ENCODE peak calls at places on chromosomes 1 and 21, in nine cellular contexts. Q, C, G, A, S, E, J, T and U are unnamed samples.

GRCh38 chr1:248812736-248813425 is 12.8 kb downstream of the SH3BP5L start:
- DNase-seq in T (no peak), S (no peak), G (no peak), Q (no peak), A (no peak), C (no peak), J (no peak), E (no peak), U (no peak)

GRCh38 chr1:116265931-116266863 is 106.8 kb upstream of the ATP1A1 start:
- DNase-seq in C (no peak), A (no peak), G (no peak), S (no peak), J (no peak), E (no peak), Q (no peak), T (no peak), U (no peak)

GRCh38 chr1:169260478-169260877 is 107.1 kb downstream of the NME7 start:
- DNase-seq in E (no peak), J (no peak), C (no peak), G (no peak), T (no peak), Q (no peak), S (no peak), A (no peak), U (no peak)

GRCh38 chr21:45935628-45936027 is 45.9 kb upstream of the COL6A1 start:
- DNase-seq in S (no peak), C (no peak), Q (no peak), G (no peak), J (peak), A (no peak), T (no peak), E (no peak), U (no peak)

GRCh38 chr1:59892836-59893811 is 33.4 kb downstream of the CYP2J2 start:
- DNase-seq in G (no peak), J (no peak), C (no peak), A (no peak), Q (peak), E (no peak), S (no peak), T (no peak), U (no peak)

GRCh38 chr1:212967767-212968166 is 17.4 kb downstream of the VASH2 start:
- DNase-seq in A (no peak), G (no peak), C (peak), S (no peak), T (no peak), Q (no peak), E (no peak), J (peak), U (peak)

GRCh38 chr1:204418174-204419063 is 6.8 kb upstream of the PPP1R15B start:
- DNase-seq in G (no peak), S (no peak), Q (no peak), E (peak), A (no peak), C (no peak), T (no peak), J (peak), U (peak)

GRCh38 chr1:40383095-40383487 is 9.6 kb downstream of the SMAP2 start:
- DNase-seq in J (no peak), E (no peak), C (no peak), A (no peak), Q (no peak), G (no peak), S (no peak), T (peak), U (no peak)

GRCh38 chr1:231566468-231566867 is 38.0 kb downstream of the TSNAX start:
- DNase-seq in E (no peak), G (no peak), A (no peak), C (no peak), J (no peak), T (no peak), S (no peak), Q (no peak), U (no peak)

GRCh38 chr1:8211620-8212442 is 106.1 kb upstream of the SLC45A1 start:
- DNase-seq in E (no peak), G (peak), S (no peak), A (peak), T (no peak), Q (peak), C (peak), J (peak), U (no peak)
- TF ChIP-seq POLR2A in E (no peak), G (no peak), S (no peak), A (no peak), T (no peak), Q (no peak), C (peak), J (peak), U (no peak)

GRCh38 chr1:183533617-183534174 is 56.6 kb downstream of the NCF2 start:
- DNase-seq in Q (no peak), G (no peak), T (no peak), C (no peak), A (no peak), J (no peak), E (no peak), S (no peak), U (no peak)
- TF ChIP-seq POLR2A in Q (no peak), G (no peak), T (no peak), C (no peak), A (no peak), J (no peak), E (no peak), S (no peak), U (no peak)

DNA sequence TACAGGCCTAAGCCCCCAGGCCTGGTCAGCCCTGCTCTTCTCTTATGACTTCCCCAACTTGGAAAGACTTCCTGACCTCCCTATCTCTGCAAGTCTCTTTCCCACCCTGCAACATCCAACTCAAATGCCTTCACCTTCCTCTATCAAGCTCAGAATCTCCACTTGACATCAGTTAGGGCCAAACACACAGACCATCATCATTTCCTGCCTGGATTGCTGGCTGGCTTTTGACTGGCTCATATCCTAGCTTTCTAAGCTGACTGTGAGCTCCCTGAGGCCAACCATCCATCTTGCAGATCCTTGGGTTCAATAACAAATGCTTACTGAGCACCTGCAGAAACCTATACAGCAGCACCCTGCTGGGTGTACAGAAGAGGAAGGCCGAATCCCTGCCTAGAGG is 137.3 kb upstream of the EDN2 start:
- DNase-seq in G (no peak), E (no peak), S (no peak), A (no peak), Q (no peak), J (no peak), C (no peak), T (no peak), U (no peak)
- TF ChIP-seq POLR2A in G (no peak), E (no peak), S (no peak), A (no peak), Q (no peak), J (no peak), C (no peak), T (no peak), U (no peak)

GRCh38 chr1:234997201-234998173 is 131.2 kb downstream of the TOMM20 start:
- DNase-seq in E (peak), S (peak), A (peak), T (peak), J (peak), G (peak), C (peak), Q (peak), U (no peak)
- TF ChIP-seq POLR2A in E (peak), S (peak), A (no peak), T (peak), J (peak), G (no peak), C (peak), Q (no peak), U (no peak)

DNA sequence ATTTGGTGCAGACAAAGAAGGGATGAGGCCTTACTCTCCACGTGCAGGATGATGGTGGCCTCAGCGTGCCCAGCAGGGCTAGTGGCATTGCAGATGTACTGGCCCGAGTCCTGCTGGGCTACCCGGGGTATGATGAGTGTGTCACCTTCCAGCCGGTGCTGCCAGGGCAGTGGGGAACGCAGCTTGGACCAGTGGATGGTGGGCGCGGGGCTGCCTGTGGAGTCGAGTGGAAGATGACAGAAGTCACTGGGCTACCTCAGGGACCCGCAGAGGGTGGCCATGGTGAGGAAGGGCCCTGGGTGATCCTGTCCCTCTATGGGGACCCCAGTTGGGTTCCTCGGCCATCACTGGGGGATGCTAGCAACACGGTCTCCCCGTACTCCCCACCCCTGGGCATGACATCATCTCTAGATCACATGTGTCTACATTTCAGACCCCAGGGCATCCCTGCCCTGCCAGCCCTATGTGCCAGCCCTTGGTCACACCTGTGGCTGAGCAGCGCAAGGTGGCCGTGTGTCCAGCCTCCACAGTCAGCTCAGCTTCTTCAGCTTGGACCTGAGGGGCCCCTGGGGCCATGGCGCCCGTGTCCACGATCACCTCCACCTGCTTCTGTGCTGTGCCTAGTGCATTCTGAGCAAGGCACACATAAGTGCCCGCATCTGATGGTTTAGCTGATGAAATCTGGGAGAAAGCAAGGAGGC is 27.4 kb downstream of the LDLRAD2 start:
- DNase-seq in G (no peak), J (no peak), Q (no peak), E (no peak), S (no peak), C (no peak), T (no peak), A (no peak), U (no peak)
- TF ChIP-seq POLR2A in G (no peak), J (no peak), Q (no peak), E (no peak), S (no peak), C (no peak), T (no peak), A (no peak), U (no peak)

GRCh38 chr1:5865056-5865455 is 127.2 kb downstream of the NPHP4 start:
- DNase-seq in E (no peak), A (no peak), T (no peak), Q (no peak), G (no peak), J (no peak), C (no peak), S (no peak), U (no peak)
- TF ChIP-seq POLR2A in E (no peak), A (no peak), T (no peak), Q (no peak), G (no peak), J (no peak), C (no peak), S (no peak), U (no peak)

GRCh38 chr1:17569200-17570139 is 30.0 kb downstream of the ARHGEF10L start:
- DNase-seq in J (peak), C (peak), G (peak), E (peak), T (peak), Q (peak), S (peak), A (peak), U (peak)
- TF ChIP-seq POLR2A in J (peak), C (no peak), G (no peak), E (no peak), T (peak), Q (no peak), S (peak), A (no peak), U (no peak)

GRCh38 chr1:26695417-26696190 is at the start of gene ARID1A:
- DNase-seq in Q (peak), C (peak), G (peak), J (peak), E (peak), T (peak), S (peak), A (peak), U (peak)

GRCh38 chr1:26694185-26694572 is 1.6 kb upstream of the ARID1A start:
- DNase-seq in A (no peak), J (no peak), Q (peak), C (no peak), E (no peak), T (no peak), G (no peak), S (no peak), U (no peak)

GRCh38 chr1:26693557-26694184 is 2.1 kb upstream of the ARID1A start:
- DNase-seq in J (no peak), Q (no peak), S (no peak), G (no peak), E (no peak), T (no peak), C (no peak), A (no peak), U (no peak)

GRCh38 chr1:26696191-26696644 is 403 bp downstream of the ARID1A start:
- DNase-seq in C (no peak), J (no peak), S (no peak), G (no peak), T (no peak), Q (no peak), A (peak), E (peak), U (no peak)

DNA sequence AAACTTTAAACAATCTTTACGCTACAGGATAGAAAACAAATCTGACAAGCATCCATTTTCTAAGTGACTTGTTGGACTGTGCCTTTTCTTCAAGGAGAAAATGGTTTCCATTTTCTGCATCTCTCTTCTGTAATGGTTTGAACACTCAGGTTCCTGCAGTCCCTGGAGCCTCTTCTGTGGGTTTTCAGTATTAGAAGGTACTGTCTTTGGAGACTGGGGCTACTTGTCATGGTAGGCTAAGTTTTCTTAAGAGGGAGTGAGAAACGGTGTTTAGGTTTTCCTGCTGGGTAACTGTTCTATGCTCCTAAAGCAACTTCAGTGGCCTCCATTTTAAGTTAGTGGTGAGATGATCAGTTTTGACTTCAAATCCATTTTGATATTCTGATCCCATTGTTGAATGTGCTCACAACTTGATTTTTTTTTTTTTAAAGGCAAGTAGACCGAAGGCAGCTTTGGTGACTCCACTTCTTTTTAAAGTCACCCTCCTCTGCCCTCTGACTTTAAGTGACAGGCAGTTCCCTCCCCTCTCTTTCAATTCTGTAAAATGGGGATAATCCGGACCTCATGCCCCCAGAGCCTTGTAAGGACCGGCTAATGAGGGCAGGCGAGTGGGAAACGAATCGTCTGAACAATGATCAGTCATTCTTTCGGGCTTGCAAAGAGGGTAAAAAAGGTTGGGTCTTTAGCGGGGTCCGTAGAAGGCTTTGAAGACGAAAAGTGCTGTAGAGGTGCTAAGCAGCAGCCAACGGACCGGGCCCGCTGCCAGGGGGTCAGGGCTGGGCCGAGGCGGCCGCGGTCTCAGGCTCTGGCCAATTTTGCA is 1.0 kb upstream of the ARID1A start:
- DNase-seq in T (no peak), E (no peak), A (no peak), S (no peak), Q (no peak), G (no peak), C (no peak), J (no peak), U (no peak)
- TF ChIP-seq POLR2A in T (no peak), E (no peak), A (no peak), S (no peak), Q (no peak), G (no peak), C (no peak), J (no peak), U (no peak)

DNA sequence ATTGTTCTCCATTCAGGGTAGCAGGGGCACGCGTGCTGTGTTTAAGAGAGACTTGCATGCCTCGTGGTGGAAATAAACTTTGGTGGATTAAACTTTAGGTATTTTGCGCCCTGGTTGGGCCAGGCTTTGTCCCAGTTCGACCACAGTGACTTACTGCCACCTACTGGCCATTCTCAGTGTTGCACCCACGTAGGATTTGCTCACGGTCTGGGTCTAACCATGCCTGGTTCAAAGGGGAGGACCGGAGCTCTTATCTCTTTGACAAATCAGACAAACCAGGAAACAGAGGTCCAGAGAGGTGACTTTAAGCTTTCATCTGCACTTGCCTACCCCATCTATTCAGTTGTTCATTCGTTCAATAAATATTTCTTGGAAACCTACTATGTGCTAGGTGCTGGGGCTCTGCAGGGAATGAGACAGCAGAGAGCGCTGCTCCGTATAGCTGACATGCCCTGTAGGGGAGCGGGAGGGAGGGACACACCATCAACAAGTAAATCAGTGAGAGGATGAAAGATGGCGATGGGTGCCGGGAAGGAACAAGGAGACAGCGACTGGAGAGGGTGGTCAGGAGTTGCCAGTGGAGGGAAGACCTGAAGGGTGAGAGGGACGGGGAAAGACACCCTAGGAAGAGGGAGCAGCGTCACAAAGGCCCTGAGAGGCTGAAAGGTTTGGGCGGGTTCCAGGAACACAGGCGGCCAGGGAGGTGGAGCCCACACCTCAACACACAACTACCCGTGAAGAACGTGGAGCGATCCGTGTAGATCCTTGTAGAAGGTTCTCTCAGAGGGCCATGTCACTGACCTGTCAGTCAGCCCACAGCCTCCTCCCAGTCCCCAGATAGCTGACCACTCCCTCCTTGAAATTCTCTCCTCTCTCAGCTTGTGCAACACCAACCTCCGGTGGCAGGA is 27.2 kb upstream of the TINAGL1 start:
- DNase-seq in Q (peak), C (peak), A (peak), J (peak), T (peak), G (peak), E (peak), S (peak), U (peak)
- TF ChIP-seq POLR2A in Q (no peak), C (no peak), A (no peak), J (no peak), T (no peak), G (no peak), E (no peak), S (no peak), U (no peak)

DNA sequence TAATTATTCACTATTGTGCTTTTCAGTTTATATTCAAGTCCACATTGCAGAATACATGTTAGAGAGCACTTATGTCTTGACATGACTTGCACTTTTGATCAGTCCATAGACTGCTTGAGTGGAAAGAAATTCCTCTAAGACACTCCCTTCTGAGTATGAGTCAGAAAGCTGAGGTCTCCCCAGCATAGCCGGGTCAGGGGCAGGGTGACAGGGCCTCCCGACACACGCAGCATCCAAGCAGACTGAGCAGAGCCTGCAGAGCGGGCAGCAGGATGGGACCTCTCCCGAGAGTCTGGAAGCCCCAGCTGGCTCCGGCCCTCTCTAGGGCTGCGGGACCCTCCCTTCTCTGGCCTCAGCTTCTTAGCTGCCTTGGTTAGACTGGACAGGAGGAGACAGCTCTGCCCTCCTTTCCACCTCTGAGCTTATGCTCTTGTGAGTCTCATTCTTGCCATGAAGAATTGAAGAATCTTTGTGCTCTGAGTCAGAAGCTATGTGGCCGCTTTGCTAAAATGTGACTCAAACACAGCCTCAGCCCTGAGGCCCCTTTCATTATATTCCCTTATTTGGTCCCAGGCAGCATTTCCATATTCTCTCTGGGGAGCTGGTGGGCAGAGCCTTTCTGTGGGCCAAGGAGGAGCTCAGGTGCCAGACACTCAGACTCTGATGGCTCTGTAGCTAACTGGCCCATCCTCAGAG is 11.2 kb upstream of the CAPN2 start:
- DNase-seq in S (no peak), A (no peak), Q (peak), E (peak), J (peak), C (peak), T (no peak), G (no peak), U (peak)
- TF ChIP-seq POLR2A in S (no peak), A (no peak), Q (no peak), E (no peak), J (peak), C (no peak), T (no peak), G (no peak), U (no peak)